ENCODE peak calls at places on chromosomes 11 and 22, in six cellular contexts. One of them, this sample, is unnamed.

GRCh38 chr11:19110290-19110689 is 6.7 kb upstream of the ZDHHC13 start:
- DNase-seq in H1: no peak
- DNase-seq in substantia nigra: peak
- DNase-seq in stimulated activated CD4-positive, alpha-beta T cell treated with anti-CD3 and anti-CD28 coated beads, Interleukin-4, amount 100 ng/mL, for 24 hours: no peak
- DNase-seq in activated T-helper 1 cell treated with anti-CD3 and anti-CD28 coated beads, Interleukin-12 subunit alpha, Interleukin-12 subunit beta, Interleukin-2, Interleukin-4 antibody, amounts not matched to agents 30 ng/mL and 10 ng/mL and 1 ng/mL, durations not matched to agents 14 hours and 24 hours and 36 hours: no peak
- DNase-seq in heart left ventricle: peak
- DNase-seq in this sample: no peak

GRCh38 chr11:47986742-47987141 is 6.4 kb downstream of the PTPRJ start:
- DNase-seq in stimulated activated CD4-positive, alpha-beta T cell treated with anti-CD3 and anti-CD28 coated beads, Interleukin-4, amount 100 ng/mL, for 24 hours: no peak
- DNase-seq in H1: no peak
- DNase-seq in heart left ventricle: no peak
- DNase-seq in activated T-helper 1 cell treated with anti-CD3 and anti-CD28 coated beads, Interleukin-12 subunit alpha, Interleukin-12 subunit beta, Interleukin-2, Interleukin-4 antibody, amounts not matched to agents 30 ng/mL and 10 ng/mL and 1 ng/mL, durations not matched to agents 14 hours and 24 hours and 36 hours: no peak
- DNase-seq in substantia nigra: no peak
- DNase-seq in this sample: no peak

GRCh38 chr11:65311197-65311631 is 3.5 kb upstream of the CDC42EP2 start:
- DNase-seq in activated T-helper 1 cell treated with anti-CD3 and anti-CD28 coated beads, Interleukin-12 subunit alpha, Interleukin-12 subunit beta, Interleukin-2, Interleukin-4 antibody, amounts not matched to agents 30 ng/mL and 10 ng/mL and 1 ng/mL, durations not matched to agents 14 hours and 24 hours and 36 hours: no peak
- DNase-seq in stimulated activated CD4-positive, alpha-beta T cell treated with anti-CD3 and anti-CD28 coated beads, Interleukin-4, amount 100 ng/mL, for 24 hours: no peak
- DNase-seq in H1: no peak
- DNase-seq in heart left ventricle: no peak
- DNase-seq in substantia nigra: no peak
- DNase-seq in this sample: no peak

GRCh38 chr11:128908391-128909246 is 17.5 kb downstream of the KCNJ5 start:
- DNase-seq in H1: no peak
- DNase-seq in substantia nigra: peak
- DNase-seq in heart left ventricle: peak
- DNase-seq in stimulated activated CD4-positive, alpha-beta T cell treated with anti-CD3 and anti-CD28 coated beads, Interleukin-4, amount 100 ng/mL, for 24 hours: no peak
- DNase-seq in activated T-helper 1 cell treated with anti-CD3 and anti-CD28 coated beads, Interleukin-12 subunit alpha, Interleukin-12 subunit beta, Interleukin-2, Interleukin-4 antibody, amounts not matched to agents 30 ng/mL and 10 ng/mL and 1 ng/mL, durations not matched to agents 14 hours and 24 hours and 36 hours: no peak
- DNase-seq in this sample: peak

GRCh38 chr11:122434786-122435185 is 220.7 kb upstream of the UBASH3B start:
- DNase-seq in substantia nigra: no peak
- DNase-seq in stimulated activated CD4-positive, alpha-beta T cell treated with anti-CD3 and anti-CD28 coated beads, Interleukin-4, amount 100 ng/mL, for 24 hours: no peak
- DNase-seq in H1: no peak
- DNase-seq in activated T-helper 1 cell treated with anti-CD3 and anti-CD28 coated beads, Interleukin-12 subunit alpha, Interleukin-12 subunit beta, Interleukin-2, Interleukin-4 antibody, amounts not matched to agents 30 ng/mL and 10 ng/mL and 1 ng/mL, durations not matched to agents 14 hours and 24 hours and 36 hours: no peak
- DNase-seq in heart left ventricle: no peak
- DNase-seq in this sample: no peak

GRCh38 chr11:23727821-23728220 is 769.0 kb upstream of the LUZP2 start:
- DNase-seq in H1: no peak
- DNase-seq in stimulated activated CD4-positive, alpha-beta T cell treated with anti-CD3 and anti-CD28 coated beads, Interleukin-4, amount 100 ng/mL, for 24 hours: no peak
- DNase-seq in activated T-helper 1 cell treated with anti-CD3 and anti-CD28 coated beads, Interleukin-12 subunit alpha, Interleukin-12 subunit beta, Interleukin-2, Interleukin-4 antibody, amounts not matched to agents 30 ng/mL and 10 ng/mL and 1 ng/mL, durations not matched to agents 14 hours and 24 hours and 36 hours: no peak
- DNase-seq in substantia nigra: no peak
- DNase-seq in heart left ventricle: no peak
- DNase-seq in this sample: peak

GRCh38 chr11:15665368-15665871 is 550.7 kb downstream of the INSC start:
- DNase-seq in activated T-helper 1 cell treated with anti-CD3 and anti-CD28 coated beads, Interleukin-12 subunit alpha, Interleukin-12 subunit beta, Interleukin-2, Interleukin-4 antibody, amounts not matched to agents 30 ng/mL and 10 ng/mL and 1 ng/mL, durations not matched to agents 14 hours and 24 hours and 36 hours: no peak
- DNase-seq in substantia nigra: no peak
- DNase-seq in H1: no peak
- DNase-seq in heart left ventricle: no peak
- DNase-seq in stimulated activated CD4-positive, alpha-beta T cell treated with anti-CD3 and anti-CD28 coated beads, Interleukin-4, amount 100 ng/mL, for 24 hours: no peak
- DNase-seq in this sample: peak

GRCh38 chr11:46235777-46236688 is 41.4 kb upstream of the CREB3L1 start:
- DNase-seq in heart left ventricle: no peak
- DNase-seq in H1: no peak
- DNase-seq in stimulated activated CD4-positive, alpha-beta T cell treated with anti-CD3 and anti-CD28 coated beads, Interleukin-4, amount 100 ng/mL, for 24 hours: no peak
- DNase-seq in activated T-helper 1 cell treated with anti-CD3 and anti-CD28 coated beads, Interleukin-12 subunit alpha, Interleukin-12 subunit beta, Interleukin-2, Interleukin-4 antibody, amounts not matched to agents 30 ng/mL and 10 ng/mL and 1 ng/mL, durations not matched to agents 14 hours and 24 hours and 36 hours: no peak
- DNase-seq in substantia nigra: no peak
- DNase-seq in this sample: peak

GRCh38 chr11:87198266-87198881 is 160.6 kb downstream of the TMEM135 start:
- DNase-seq in substantia nigra: no peak
- DNase-seq in H1: no peak
- DNase-seq in stimulated activated CD4-positive, alpha-beta T cell treated with anti-CD3 and anti-CD28 coated beads, Interleukin-4, amount 100 ng/mL, for 24 hours: no peak
- DNase-seq in activated T-helper 1 cell treated with anti-CD3 and anti-CD28 coated beads, Interleukin-12 subunit alpha, Interleukin-12 subunit beta, Interleukin-2, Interleukin-4 antibody, amounts not matched to agents 30 ng/mL and 10 ng/mL and 1 ng/mL, durations not matched to agents 14 hours and 24 hours and 36 hours: no peak
- DNase-seq in heart left ventricle: no peak
- DNase-seq in this sample: no peak

GRCh38 chr11:16678466-16679116 is 59.9 kb upstream of the C11orf58 start:
- DNase-seq in H1: no peak
- DNase-seq in heart left ventricle: no peak
- DNase-seq in stimulated activated CD4-positive, alpha-beta T cell treated with anti-CD3 and anti-CD28 coated beads, Interleukin-4, amount 100 ng/mL, for 24 hours: no peak
- DNase-seq in substantia nigra: no peak
- DNase-seq in activated T-helper 1 cell treated with anti-CD3 and anti-CD28 coated beads, Interleukin-12 subunit alpha, Interleukin-12 subunit beta, Interleukin-2, Interleukin-4 antibody, amounts not matched to agents 30 ng/mL and 10 ng/mL and 1 ng/mL, durations not matched to agents 14 hours and 24 hours and 36 hours: no peak
- DNase-seq in this sample: no peak

GRCh38 chr11:125276635-125277008 is 112.1 kb downstream of the PKNOX2 start:
- DNase-seq in activated T-helper 1 cell treated with anti-CD3 and anti-CD28 coated beads, Interleukin-12 subunit alpha, Interleukin-12 subunit beta, Interleukin-2, Interleukin-4 antibody, amounts not matched to agents 30 ng/mL and 10 ng/mL and 1 ng/mL, durations not matched to agents 14 hours and 24 hours and 36 hours: no peak
- DNase-seq in substantia nigra: no peak
- DNase-seq in H1: no peak
- DNase-seq in stimulated activated CD4-positive, alpha-beta T cell treated with anti-CD3 and anti-CD28 coated beads, Interleukin-4, amount 100 ng/mL, for 24 hours: no peak
- DNase-seq in heart left ventricle: no peak
- DNase-seq in this sample: no peak

GRCh38 chr11:1656061-1656441 is 26.5 kb downstream of the KRTAP5-5 start:
- DNase-seq in activated T-helper 1 cell treated with anti-CD3 and anti-CD28 coated beads, Interleukin-12 subunit alpha, Interleukin-12 subunit beta, Interleukin-2, Interleukin-4 antibody, amounts not matched to agents 30 ng/mL and 10 ng/mL and 1 ng/mL, durations not matched to agents 14 hours and 24 hours and 36 hours: no peak
- DNase-seq in H1: no peak
- DNase-seq in substantia nigra: no peak
- DNase-seq in heart left ventricle: no peak
- DNase-seq in stimulated activated CD4-positive, alpha-beta T cell treated with anti-CD3 and anti-CD28 coated beads, Interleukin-4, amount 100 ng/mL, for 24 hours: no peak
- DNase-seq in this sample: no peak

GRCh38 chr11:76792505-76793264 is 9.5 kb downstream of the TSKU start:
- DNase-seq in heart left ventricle: no peak
- DNase-seq in activated T-helper 1 cell treated with anti-CD3 and anti-CD28 coated beads, Interleukin-12 subunit alpha, Interleukin-12 subunit beta, Interleukin-2, Interleukin-4 antibody, amounts not matched to agents 30 ng/mL and 10 ng/mL and 1 ng/mL, durations not matched to agents 14 hours and 24 hours and 36 hours: no peak
- DNase-seq in stimulated activated CD4-positive, alpha-beta T cell treated with anti-CD3 and anti-CD28 coated beads, Interleukin-4, amount 100 ng/mL, for 24 hours: no peak
- DNase-seq in substantia nigra: no peak
- DNase-seq in H1: no peak
- DNase-seq in this sample: no peak

GRCh38 chr11:46363455-46363920 is 16.2 kb downstream of the DGKZ start:
- DNase-seq in stimulated activated CD4-positive, alpha-beta T cell treated with anti-CD3 and anti-CD28 coated beads, Interleukin-4, amount 100 ng/mL, for 24 hours: no peak
- DNase-seq in H1: no peak
- DNase-seq in activated T-helper 1 cell treated with anti-CD3 and anti-CD28 coated beads, Interleukin-12 subunit alpha, Interleukin-12 subunit beta, Interleukin-2, Interleukin-4 antibody, amounts not matched to agents 30 ng/mL and 10 ng/mL and 1 ng/mL, durations not matched to agents 14 hours and 24 hours and 36 hours: no peak
- DNase-seq in substantia nigra: peak
- DNase-seq in heart left ventricle: peak
- DNase-seq in this sample: peak

GRCh38 chr11:95365346-95365745 is 134.3 kb upstream of the SESN3 start:
- DNase-seq in H1: no peak
- DNase-seq in substantia nigra: no peak
- DNase-seq in stimulated activated CD4-positive, alpha-beta T cell treated with anti-CD3 and anti-CD28 coated beads, Interleukin-4, amount 100 ng/mL, for 24 hours: no peak
- DNase-seq in heart left ventricle: no peak
- DNase-seq in activated T-helper 1 cell treated with anti-CD3 and anti-CD28 coated beads, Interleukin-12 subunit alpha, Interleukin-12 subunit beta, Interleukin-2, Interleukin-4 antibody, amounts not matched to agents 30 ng/mL and 10 ng/mL and 1 ng/mL, durations not matched to agents 14 hours and 24 hours and 36 hours: no peak
- DNase-seq in this sample: no peak

GRCh38 chr11:74388678-74389327 is 9.4 kb downstream of the PGM2L1 start:
- DNase-seq in substantia nigra: peak
- DNase-seq in stimulated activated CD4-positive, alpha-beta T cell treated with anti-CD3 and anti-CD28 coated beads, Interleukin-4, amount 100 ng/mL, for 24 hours: peak
- DNase-seq in activated T-helper 1 cell treated with anti-CD3 and anti-CD28 coated beads, Interleukin-12 subunit alpha, Interleukin-12 subunit beta, Interleukin-2, Interleukin-4 antibody, amounts not matched to agents 30 ng/mL and 10 ng/mL and 1 ng/mL, durations not matched to agents 14 hours and 24 hours and 36 hours: peak
- DNase-seq in H1: no peak
- DNase-seq in heart left ventricle: peak
- DNase-seq in this sample: peak

GRCh38 chr11:122721964-122722266 is 66.4 kb downstream of the UBASH3B start:
- DNase-seq in stimulated activated CD4-positive, alpha-beta T cell treated with anti-CD3 and anti-CD28 coated beads, Interleukin-4, amount 100 ng/mL, for 24 hours: no peak
- DNase-seq in activated T-helper 1 cell treated with anti-CD3 and anti-CD28 coated beads, Interleukin-12 subunit alpha, Interleukin-12 subunit beta, Interleukin-2, Interleukin-4 antibody, amounts not matched to agents 30 ng/mL and 10 ng/mL and 1 ng/mL, durations not matched to agents 14 hours and 24 hours and 36 hours: no peak
- DNase-seq in heart left ventricle: no peak
- DNase-seq in H1: no peak
- DNase-seq in substantia nigra: no peak
- DNase-seq in this sample: peak

GRCh38 chr11:94787798-94788197 is 19.6 kb downstream of the AMOTL1 start:
- DNase-seq in heart left ventricle: no peak
- DNase-seq in substantia nigra: no peak
- DNase-seq in activated T-helper 1 cell treated with anti-CD3 and anti-CD28 coated beads, Interleukin-12 subunit alpha, Interleukin-12 subunit beta, Interleukin-2, Interleukin-4 antibody, amounts not matched to agents 30 ng/mL and 10 ng/mL and 1 ng/mL, durations not matched to agents 14 hours and 24 hours and 36 hours: no peak
- DNase-seq in stimulated activated CD4-positive, alpha-beta T cell treated with anti-CD3 and anti-CD28 coated beads, Interleukin-4, amount 100 ng/mL, for 24 hours: no peak
- DNase-seq in H1: no peak
- DNase-seq in this sample: no peak

GRCh38 chr22:46742576-46743221 is 4.6 kb upstream of the CERK start:
- DNase-seq in stimulated activated CD4-positive, alpha-beta T cell treated with anti-CD3 and anti-CD28 coated beads, Interleukin-4, amount 100 ng/mL, for 24 hours: no peak
- DNase-seq in heart left ventricle: no peak
- DNase-seq in H1: no peak
- DNase-seq in substantia nigra: no peak
- DNase-seq in activated T-helper 1 cell treated with anti-CD3 and anti-CD28 coated beads, Interleukin-12 subunit alpha, Interleukin-12 subunit beta, Interleukin-2, Interleukin-4 antibody, amounts not matched to agents 30 ng/mL and 10 ng/mL and 1 ng/mL, durations not matched to agents 14 hours and 24 hours and 36 hours: no peak
- DNase-seq in this sample: no peak

GRCh38 chr11:7579226-7579825 is 65.5 kb downstream of the PPFIBP2 start:
- DNase-seq in substantia nigra: no peak
- DNase-seq in activated T-helper 1 cell treated with anti-CD3 and anti-CD28 coated beads, Interleukin-12 subunit alpha, Interleukin-12 subunit beta, Interleukin-2, Interleukin-4 antibody, amounts not matched to agents 30 ng/mL and 10 ng/mL and 1 ng/mL, durations not matched to agents 14 hours and 24 hours and 36 hours: no peak
- DNase-seq in heart left ventricle: no peak
- DNase-seq in H1: no peak
- DNase-seq in stimulated activated CD4-positive, alpha-beta T cell treated with anti-CD3 and anti-CD28 coated beads, Interleukin-4, amount 100 ng/mL, for 24 hours: no peak
- DNase-seq in this sample: peak

GRCh38 chr11:88068848-88069554 is 106.2 kb downstream of the RAB38 start:
- DNase-seq in stimulated activated CD4-positive, alpha-beta T cell treated with anti-CD3 and anti-CD28 coated beads, Interleukin-4, amount 100 ng/mL, for 24 hours: no peak
- DNase-seq in substantia nigra: no peak
- DNase-seq in heart left ventricle: no peak
- DNase-seq in H1: no peak
- DNase-seq in activated T-helper 1 cell treated with anti-CD3 and anti-CD28 coated beads, Interleukin-12 subunit alpha, Interleukin-12 subunit beta, Interleukin-2, Interleukin-4 antibody, amounts not matched to agents 30 ng/mL and 10 ng/mL and 1 ng/mL, durations not matched to agents 14 hours and 24 hours and 36 hours: no peak
- DNase-seq in this sample: no peak

GRCh38 chr11:85627332-85627997 is at the start of gene DLG2:
- DNase-seq in H1: no peak
- DNase-seq in substantia nigra: no peak
- DNase-seq in stimulated activated CD4-positive, alpha-beta T cell treated with anti-CD3 and anti-CD28 coated beads, Interleukin-4, amount 100 ng/mL, for 24 hours: no peak
- DNase-seq in activated T-helper 1 cell treated with anti-CD3 and anti-CD28 coated beads, Interleukin-12 subunit alpha, Interleukin-12 subunit beta, Interleukin-2, Interleukin-4 antibody, amounts not matched to agents 30 ng/mL and 10 ng/mL and 1 ng/mL, durations not matched to agents 14 hours and 24 hours and 36 hours: peak
- DNase-seq in heart left ventricle: no peak
- DNase-seq in this sample: peak

GRCh38 chr11:60370252-60370810 is 8.0 kb upstream of the MS4A7 start:
- DNase-seq in activated T-helper 1 cell treated with anti-CD3 and anti-CD28 coated beads, Interleukin-12 subunit alpha, Interleukin-12 subunit beta, Interleukin-2, Interleukin-4 antibody, amounts not matched to agents 30 ng/mL and 10 ng/mL and 1 ng/mL, durations not matched to agents 14 hours and 24 hours and 36 hours: no peak
- DNase-seq in H1: no peak
- DNase-seq in heart left ventricle: no peak
- DNase-seq in substantia nigra: no peak
- DNase-seq in stimulated activated CD4-positive, alpha-beta T cell treated with anti-CD3 and anti-CD28 coated beads, Interleukin-4, amount 100 ng/mL, for 24 hours: no peak
- DNase-seq in this sample: no peak

GRCh38 chr22:25139062-25139461 is 60.6 kb upstream of the CRYBB3 start:
- DNase-seq in activated T-helper 1 cell treated with anti-CD3 and anti-CD28 coated beads, Interleukin-12 subunit alpha, Interleukin-12 subunit beta, Interleukin-2, Interleukin-4 antibody, amounts not matched to agents 30 ng/mL and 10 ng/mL and 1 ng/mL, durations not matched to agents 14 hours and 24 hours and 36 hours: no peak
- DNase-seq in H1: no peak
- DNase-seq in stimulated activated CD4-positive, alpha-beta T cell treated with anti-CD3 and anti-CD28 coated beads, Interleukin-4, amount 100 ng/mL, for 24 hours: no peak
- DNase-seq in substantia nigra: peak
- DNase-seq in heart left ventricle: peak
- DNase-seq in this sample: no peak

GRCh38 chr11:120385110-120385509 is 48.9 kb downstream of the ARHGEF12 start:
- DNase-seq in H1: no peak
- DNase-seq in substantia nigra: no peak
- DNase-seq in heart left ventricle: no peak
- DNase-seq in stimulated activated CD4-positive, alpha-beta T cell treated with anti-CD3 and anti-CD28 coated beads, Interleukin-4, amount 100 ng/mL, for 24 hours: no peak
- DNase-seq in activated T-helper 1 cell treated with anti-CD3 and anti-CD28 coated beads, Interleukin-12 subunit alpha, Interleukin-12 subunit beta, Interleukin-2, Interleukin-4 antibody, amounts not matched to agents 30 ng/mL and 10 ng/mL and 1 ng/mL, durations not matched to agents 14 hours and 24 hours and 36 hours: no peak
- DNase-seq in this sample: no peak

GRCh38 chr11:46254135-46254491 is 23.3 kb upstream of the CREB3L1 start:
- DNase-seq in heart left ventricle: no peak
- DNase-seq in activated T-helper 1 cell treated with anti-CD3 and anti-CD28 coated beads, Interleukin-12 subunit alpha, Interleukin-12 subunit beta, Interleukin-2, Interleukin-4 antibody, amounts not matched to agents 30 ng/mL and 10 ng/mL and 1 ng/mL, durations not matched to agents 14 hours and 24 hours and 36 hours: no peak
- DNase-seq in substantia nigra: no peak
- DNase-seq in H1: no peak
- DNase-seq in stimulated activated CD4-positive, alpha-beta T cell treated with anti-CD3 and anti-CD28 coated beads, Interleukin-4, amount 100 ng/mL, for 24 hours: no peak
- DNase-seq in this sample: no peak

GRCh38 chr22:46321387-46321775 is 14.1 kb upstream of the TRMU start:
- DNase-seq in activated T-helper 1 cell treated with anti-CD3 and anti-CD28 coated beads, Interleukin-12 subunit alpha, Interleukin-12 subunit beta, Interleukin-2, Interleukin-4 antibody, amounts not matched to agents 30 ng/mL and 10 ng/mL and 1 ng/mL, durations not matched to agents 14 hours and 24 hours and 36 hours: no peak
- DNase-seq in substantia nigra: no peak
- DNase-seq in stimulated activated CD4-positive, alpha-beta T cell treated with anti-CD3 and anti-CD28 coated beads, Interleukin-4, amount 100 ng/mL, for 24 hours: no peak
- DNase-seq in H1: no peak
- DNase-seq in heart left ventricle: no peak
- DNase-seq in this sample: no peak

GRCh38 chr22:24153353-24153752 is 27.9 kb upstream of the SUSD2 start:
- DNase-seq in heart left ventricle: no peak
- DNase-seq in substantia nigra: peak
- DNase-seq in H1: no peak
- DNase-seq in activated T-helper 1 cell treated with anti-CD3 and anti-CD28 coated beads, Interleukin-12 subunit alpha, Interleukin-12 subunit beta, Interleukin-2, Interleukin-4 antibody, amounts not matched to agents 30 ng/mL and 10 ng/mL and 1 ng/mL, durations not matched to agents 14 hours and 24 hours and 36 hours: no peak
- DNase-seq in stimulated activated CD4-positive, alpha-beta T cell treated with anti-CD3 and anti-CD28 coated beads, Interleukin-4, amount 100 ng/mL, for 24 hours: peak
- DNase-seq in this sample: peak

GRCh38 chr22:47606426-47606825 is 844.0 kb downstream of the TBC1D22A start:
- DNase-seq in substantia nigra: no peak
- DNase-seq in H1: no peak
- DNase-seq in activated T-helper 1 cell treated with anti-CD3 and anti-CD28 coated beads, Interleukin-12 subunit alpha, Interleukin-12 subunit beta, Interleukin-2, Interleukin-4 antibody, amounts not matched to agents 30 ng/mL and 10 ng/mL and 1 ng/mL, durations not matched to agents 14 hours and 24 hours and 36 hours: no peak
- DNase-seq in stimulated activated CD4-positive, alpha-beta T cell treated with anti-CD3 and anti-CD28 coated beads, Interleukin-4, amount 100 ng/mL, for 24 hours: no peak
- DNase-seq in heart left ventricle: peak
- DNase-seq in this sample: no peak

GRCh38 chr11:80165763-80166162 is 724.9 kb upstream of the TENM4 start:
- DNase-seq in H1: no peak
- DNase-seq in activated T-helper 1 cell treated with anti-CD3 and anti-CD28 coated beads, Interleukin-12 subunit alpha, Interleukin-12 subunit beta, Interleukin-2, Interleukin-4 antibody, amounts not matched to agents 30 ng/mL and 10 ng/mL and 1 ng/mL, durations not matched to agents 14 hours and 24 hours and 36 hours: no peak
- DNase-seq in substantia nigra: no peak
- DNase-seq in stimulated activated CD4-positive, alpha-beta T cell treated with anti-CD3 and anti-CD28 coated beads, Interleukin-4, amount 100 ng/mL, for 24 hours: no peak
- DNase-seq in heart left ventricle: no peak
- DNase-seq in this sample: peak

GRCh38 chr11:46273511-46274205 is 3.8 kb upstream of the CREB3L1 start:
- DNase-seq in heart left ventricle: no peak
- DNase-seq in H1: no peak
- DNase-seq in stimulated activated CD4-positive, alpha-beta T cell treated with anti-CD3 and anti-CD28 coated beads, Interleukin-4, amount 100 ng/mL, for 24 hours: no peak
- DNase-seq in substantia nigra: no peak
- DNase-seq in activated T-helper 1 cell treated with anti-CD3 and anti-CD28 coated beads, Interleukin-12 subunit alpha, Interleukin-12 subunit beta, Interleukin-2, Interleukin-4 antibody, amounts not matched to agents 30 ng/mL and 10 ng/mL and 1 ng/mL, durations not matched to agents 14 hours and 24 hours and 36 hours: no peak
- DNase-seq in this sample: peak

GRCh38 chr11:69867076-69868002 is 48.1 kb upstream of the FGF3 start:
- DNase-seq in H1: no peak
- DNase-seq in activated T-helper 1 cell treated with anti-CD3 and anti-CD28 coated beads, Interleukin-12 subunit alpha, Interleukin-12 subunit beta, Interleukin-2, Interleukin-4 antibody, amounts not matched to agents 30 ng/mL and 10 ng/mL and 1 ng/mL, durations not matched to agents 14 hours and 24 hours and 36 hours: no peak
- DNase-seq in heart left ventricle: no peak
- DNase-seq in substantia nigra: peak
- DNase-seq in stimulated activated CD4-positive, alpha-beta T cell treated with anti-CD3 and anti-CD28 coated beads, Interleukin-4, amount 100 ng/mL, for 24 hours: no peak
- DNase-seq in this sample: peak

GRCh38 chr11:130118165-130118564 is 41.4 kb upstream of the ST14 start:
- DNase-seq in stimulated activated CD4-positive, alpha-beta T cell treated with anti-CD3 and anti-CD28 coated beads, Interleukin-4, amount 100 ng/mL, for 24 hours: no peak
- DNase-seq in heart left ventricle: no peak
- DNase-seq in substantia nigra: no peak
- DNase-seq in H1: no peak
- DNase-seq in activated T-helper 1 cell treated with anti-CD3 and anti-CD28 coated beads, Interleukin-12 subunit alpha, Interleukin-12 subunit beta, Interleukin-2, Interleukin-4 antibody, amounts not matched to agents 30 ng/mL and 10 ng/mL and 1 ng/mL, durations not matched to agents 14 hours and 24 hours and 36 hours: no peak
- DNase-seq in this sample: no peak

GRCh38 chr11:43576834-43577521 is 103.6 kb upstream of the HSD17B12 start:
- DNase-seq in heart left ventricle: peak
- DNase-seq in substantia nigra: peak
- DNase-seq in H1: no peak
- DNase-seq in activated T-helper 1 cell treated with anti-CD3 and anti-CD28 coated beads, Interleukin-12 subunit alpha, Interleukin-12 subunit beta, Interleukin-2, Interleukin-4 antibody, amounts not matched to agents 30 ng/mL and 10 ng/mL and 1 ng/mL, durations not matched to agents 14 hours and 24 hours and 36 hours: no peak
- DNase-seq in stimulated activated CD4-positive, alpha-beta T cell treated with anti-CD3 and anti-CD28 coated beads, Interleukin-4, amount 100 ng/mL, for 24 hours: peak
- DNase-seq in this sample: peak

GRCh38 chr11:132427611-132428010 is 1057.2 kb downstream of the NTM start:
- DNase-seq in activated T-helper 1 cell treated with anti-CD3 and anti-CD28 coated beads, Interleukin-12 subunit alpha, Interleukin-12 subunit beta, Interleukin-2, Interleukin-4 antibody, amounts not matched to agents 30 ng/mL and 10 ng/mL and 1 ng/mL, durations not matched to agents 14 hours and 24 hours and 36 hours: no peak
- DNase-seq in stimulated activated CD4-positive, alpha-beta T cell treated with anti-CD3 and anti-CD28 coated beads, Interleukin-4, amount 100 ng/mL, for 24 hours: no peak
- DNase-seq in substantia nigra: no peak
- DNase-seq in H1: no peak
- DNase-seq in heart left ventricle: no peak
- DNase-seq in this sample: peak

GRCh38 chr11:10505278-10506012 is 35.5 kb downstream of the RNF141 start:
- DNase-seq in stimulated activated CD4-positive, alpha-beta T cell treated with anti-CD3 and anti-CD28 coated beads, Interleukin-4, amount 100 ng/mL, for 24 hours: no peak
- DNase-seq in activated T-helper 1 cell treated with anti-CD3 and anti-CD28 coated beads, Interleukin-12 subunit alpha, Interleukin-12 subunit beta, Interleukin-2, Interleukin-4 antibody, amounts not matched to agents 30 ng/mL and 10 ng/mL and 1 ng/mL, durations not matched to agents 14 hours and 24 hours and 36 hours: no peak
- DNase-seq in H1: no peak
- DNase-seq in heart left ventricle: no peak
- DNase-seq in substantia nigra: no peak
- DNase-seq in this sample: no peak

GRCh38 chr11:13635804-13636203 is 32.7 kb upstream of the FAR1 start:
- DNase-seq in substantia nigra: no peak
- DNase-seq in stimulated activated CD4-positive, alpha-beta T cell treated with anti-CD3 and anti-CD28 coated beads, Interleukin-4, amount 100 ng/mL, for 24 hours: no peak
- DNase-seq in heart left ventricle: no peak
- DNase-seq in activated T-helper 1 cell treated with anti-CD3 and anti-CD28 coated beads, Interleukin-12 subunit alpha, Interleukin-12 subunit beta, Interleukin-2, Interleukin-4 antibody, amounts not matched to agents 30 ng/mL and 10 ng/mL and 1 ng/mL, durations not matched to agents 14 hours and 24 hours and 36 hours: no peak
- DNase-seq in H1: no peak
- DNase-seq in this sample: no peak

This sample was measured in AG10803.